ENCODE peak calls at places on chromosomes 1 and 21, in seven cellular contexts. One of them, this sample, is unnamed.

GRCh38 chr1:215554865-215555264 is 12.2 kb upstream of the KCTD3 start:
- DNase-seq in psoas muscle: no peak
- DNase-seq in lower leg skin: no peak
- DNase-seq in CD4-positive, alpha-beta T cell: no peak
- DNase-seq in left lung: no peak
- DNase-seq in A673: no peak
- DNase-seq in WTC11: no peak
- DNase-seq in this sample: no peak

GRCh38 chr21:41186763-41187536 is 19.0 kb downstream of the BACE2 start:
- DNase-seq in psoas muscle: no peak
- DNase-seq in lower leg skin: no peak
- DNase-seq in CD4-positive, alpha-beta T cell: no peak
- DNase-seq in left lung: no peak
- DNase-seq in A673: no peak
- DNase-seq in WTC11: peak
- DNase-seq in this sample: no peak

GRCh38 chr1:5934058-5934884 is 58.0 kb downstream of the NPHP4 start:
- DNase-seq in psoas muscle: no peak
- DNase-seq in lower leg skin: no peak
- DNase-seq in CD4-positive, alpha-beta T cell: no peak
- DNase-seq in left lung: no peak
- DNase-seq in A673: no peak
- DNase-seq in WTC11: no peak
- DNase-seq in this sample: no peak

GRCh38 chr1:232226197-232226681 is 403.7 kb downstream of the SIPA1L2 start:
- DNase-seq in psoas muscle: no peak
- DNase-seq in lower leg skin: no peak
- DNase-seq in CD4-positive, alpha-beta T cell: no peak
- DNase-seq in left lung: no peak
- DNase-seq in A673: peak
- DNase-seq in WTC11: peak
- DNase-seq in this sample: no peak

GRCh38 chr1:77866296-77866695 is 22.1 kb upstream of the NEXN start:
- DNase-seq in psoas muscle: no peak
- DNase-seq in lower leg skin: no peak
- DNase-seq in CD4-positive, alpha-beta T cell: no peak
- DNase-seq in left lung: no peak
- DNase-seq in A673: peak
- DNase-seq in WTC11: no peak
- DNase-seq in this sample: no peak

GRCh38 chr1:87986154-87986914 is 657.7 kb downstream of the LMO4 start:
- DNase-seq in psoas muscle: no peak
- DNase-seq in lower leg skin: no peak
- DNase-seq in CD4-positive, alpha-beta T cell: no peak
- DNase-seq in left lung: no peak
- DNase-seq in A673: peak
- DNase-seq in WTC11: no peak
- DNase-seq in this sample: no peak

GRCh38 chr1:151720190-151720953 is 950 bp upstream of the RIIAD1 start:
- DNase-seq in psoas muscle: no peak
- DNase-seq in lower leg skin: no peak
- DNase-seq in CD4-positive, alpha-beta T cell: no peak
- DNase-seq in left lung: no peak
- DNase-seq in A673: no peak
- DNase-seq in WTC11: no peak
- DNase-seq in this sample: no peak

GRCh38 chr1:8078176-8078671 is 52.1 kb upstream of the ERRFI1 start:
- DNase-seq in psoas muscle: no peak
- DNase-seq in lower leg skin: no peak
- DNase-seq in CD4-positive, alpha-beta T cell: no peak
- DNase-seq in left lung: no peak
- DNase-seq in A673: no peak
- DNase-seq in WTC11: no peak
- DNase-seq in this sample: no peak

GRCh38 chr21:32185103-32185502 is 93.7 kb downstream of the MIS18A start:
- DNase-seq in psoas muscle: no peak
- DNase-seq in lower leg skin: no peak
- DNase-seq in CD4-positive, alpha-beta T cell: no peak
- DNase-seq in left lung: no peak
- DNase-seq in A673: no peak
- DNase-seq in WTC11: no peak
- DNase-seq in this sample: no peak

GRCh38 chr1:92482665-92483441 is 3.9 kb downstream of the GFI1 start:
- DNase-seq in psoas muscle: peak
- DNase-seq in lower leg skin: no peak
- DNase-seq in CD4-positive, alpha-beta T cell: no peak
- DNase-seq in left lung: no peak
- DNase-seq in A673: peak
- DNase-seq in WTC11: peak
- DNase-seq in this sample: peak

GRCh38 chr1:202805886-202806511 is 2.2 kb downstream of the KDM5B start:
- DNase-seq in psoas muscle: no peak
- DNase-seq in lower leg skin: no peak
- DNase-seq in CD4-positive, alpha-beta T cell: no peak
- DNase-seq in left lung: no peak
- DNase-seq in A673: peak
- DNase-seq in WTC11: no peak
- DNase-seq in this sample: no peak

GRCh38 chr1:209618291-209618690 is 33.9 kb downstream of the LAMB3 start:
- DNase-seq in psoas muscle: no peak
- DNase-seq in lower leg skin: no peak
- DNase-seq in CD4-positive, alpha-beta T cell: no peak
- DNase-seq in left lung: no peak
- DNase-seq in A673: no peak
- DNase-seq in WTC11: no peak
- DNase-seq in this sample: no peak

GRCh38 chr21:43646550-43647260 is 12.6 kb downstream of the HSF2BP start:
- DNase-seq in psoas muscle: peak
- DNase-seq in lower leg skin: peak
- DNase-seq in CD4-positive, alpha-beta T cell: peak
- DNase-seq in left lung: peak
- DNase-seq in A673: peak
- DNase-seq in WTC11: peak
- DNase-seq in this sample: peak

GRCh38 chr1:117605811-117606607 is at the start of gene TENT5C:
- DNase-seq in psoas muscle: peak
- DNase-seq in lower leg skin: peak
- DNase-seq in CD4-positive, alpha-beta T cell: peak
- DNase-seq in left lung: peak
- DNase-seq in A673: peak
- DNase-seq in WTC11: peak
- DNase-seq in this sample: peak
- TF ChIP-seq CTCF in psoas muscle: peak
- TF ChIP-seq CTCF in lower leg skin: no peak
- TF ChIP-seq CTCF in CD4-positive, alpha-beta T cell: no peak
- TF ChIP-seq CTCF in left lung: no peak
- TF ChIP-seq CTCF in A673: no peak
- TF ChIP-seq CTCF in WTC11: no peak
- TF ChIP-seq CTCF in this sample: no peak

DNA sequence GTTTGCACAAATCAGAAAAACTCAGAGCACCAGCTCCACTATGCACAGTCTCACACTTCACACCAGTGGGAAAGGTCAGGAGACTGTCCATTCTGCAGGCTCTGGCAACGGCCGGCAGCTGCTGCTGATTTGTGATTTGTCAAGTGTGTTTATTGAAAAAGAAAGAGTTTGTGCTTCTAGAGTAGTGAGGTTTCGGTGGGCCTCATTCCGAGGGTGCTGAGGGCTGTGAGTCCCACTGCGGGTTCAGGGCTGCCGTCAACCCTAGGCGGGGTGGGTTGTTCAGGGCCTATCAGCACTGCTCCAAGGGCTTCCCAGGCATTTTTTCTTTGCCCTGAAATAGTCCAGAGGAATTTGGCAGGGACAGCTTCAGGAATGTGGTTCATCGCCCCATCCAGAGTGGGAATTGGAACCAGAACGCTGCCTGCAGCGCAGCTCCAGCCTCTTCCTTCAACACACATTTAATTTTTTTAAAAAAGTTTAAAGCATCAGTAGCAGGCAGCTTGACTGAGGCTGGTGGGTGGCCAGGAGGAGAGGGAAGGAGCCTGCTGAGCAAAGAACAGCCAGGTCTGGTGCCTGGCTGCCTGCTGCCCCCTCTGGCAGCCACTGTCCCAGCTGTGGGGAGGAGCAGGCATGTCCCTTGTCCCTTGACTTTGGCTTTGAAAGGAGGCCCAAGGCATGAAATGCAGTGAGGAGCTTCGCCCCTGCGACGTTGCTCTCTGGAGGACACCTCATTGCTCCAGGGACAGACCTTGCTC is 19.7 kb downstream of the STUM start:
- DNase-seq in psoas muscle: peak
- DNase-seq in lower leg skin: no peak
- DNase-seq in CD4-positive, alpha-beta T cell: no peak
- DNase-seq in left lung: no peak
- DNase-seq in A673: no peak
- DNase-seq in WTC11: peak
- DNase-seq in this sample: no peak
- TF ChIP-seq CTCF in psoas muscle: peak
- TF ChIP-seq CTCF in lower leg skin: no peak
- TF ChIP-seq CTCF in CD4-positive, alpha-beta T cell: no peak
- TF ChIP-seq CTCF in left lung: no peak
- TF ChIP-seq CTCF in A673: peak
- TF ChIP-seq CTCF in WTC11: no peak
- TF ChIP-seq CTCF in this sample: peak

DNA sequence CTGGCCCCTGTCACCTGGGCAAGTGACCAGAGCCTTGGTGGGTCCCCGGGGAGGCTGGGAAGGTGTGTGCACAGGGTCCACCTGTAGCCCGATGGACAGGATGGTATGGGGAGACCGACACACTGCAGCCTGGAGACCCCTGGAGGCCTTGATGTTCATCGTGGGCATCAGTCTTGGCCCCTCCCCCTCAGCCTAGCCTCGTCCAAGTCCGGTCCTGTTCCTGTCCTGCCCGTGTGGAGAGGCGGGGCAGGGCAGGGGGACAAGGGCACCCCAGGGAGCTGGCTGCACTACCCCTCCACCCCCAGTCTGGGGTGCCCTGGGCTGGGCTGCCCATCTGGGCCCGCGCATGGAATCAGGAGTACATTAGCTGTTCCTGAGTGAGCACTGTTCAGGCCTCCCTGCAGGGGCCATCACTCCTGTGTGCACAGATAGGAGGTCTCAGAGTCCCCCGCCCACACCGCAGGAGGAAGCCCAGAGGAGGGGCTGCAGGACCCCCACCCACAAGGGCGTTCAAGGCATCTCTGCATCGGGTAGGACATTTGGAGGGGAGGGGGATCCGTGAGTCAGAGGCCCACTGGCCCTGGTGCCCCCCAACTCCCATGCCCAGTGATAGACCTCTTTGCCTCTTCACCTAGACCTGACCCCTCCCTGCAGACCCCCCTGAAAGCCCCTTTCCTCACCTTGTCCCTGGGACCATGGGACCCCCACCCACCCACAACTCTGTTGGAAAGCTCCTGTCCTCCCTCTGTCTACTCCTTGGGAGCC is 63.2 kb downstream of the WNT9A start:
- DNase-seq in psoas muscle: peak
- DNase-seq in lower leg skin: peak
- DNase-seq in CD4-positive, alpha-beta T cell: no peak
- DNase-seq in left lung: no peak
- DNase-seq in A673: no peak
- DNase-seq in WTC11: no peak
- DNase-seq in this sample: no peak
- TF ChIP-seq CTCF in psoas muscle: no peak
- TF ChIP-seq CTCF in lower leg skin: no peak
- TF ChIP-seq CTCF in CD4-positive, alpha-beta T cell: no peak
- TF ChIP-seq CTCF in left lung: no peak
- TF ChIP-seq CTCF in A673: no peak
- TF ChIP-seq CTCF in WTC11: no peak
- TF ChIP-seq CTCF in this sample: no peak

DNA sequence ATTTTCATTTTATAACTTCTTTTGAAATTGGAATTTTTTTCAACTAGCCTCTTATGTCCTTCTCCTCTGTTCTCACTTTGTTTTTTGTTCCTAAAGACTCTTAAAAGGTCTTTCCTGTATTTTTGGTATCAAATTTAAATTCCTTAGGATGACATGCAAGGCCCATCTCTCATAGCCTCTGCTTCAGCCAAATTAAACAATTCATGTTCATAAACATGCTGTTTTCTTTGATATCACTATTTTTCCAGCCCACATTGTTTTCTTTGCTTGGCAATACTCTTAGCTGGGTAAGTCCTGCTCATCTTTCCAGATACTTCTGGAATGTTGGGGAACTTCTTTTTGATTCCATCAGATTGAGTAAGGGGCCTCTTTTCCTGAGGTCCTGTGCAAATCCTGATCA is 55.8 kb upstream of the GPR88 start:
- DNase-seq in psoas muscle: no peak
- DNase-seq in lower leg skin: no peak
- DNase-seq in CD4-positive, alpha-beta T cell: no peak
- DNase-seq in left lung: no peak
- DNase-seq in A673: no peak
- DNase-seq in WTC11: no peak
- DNase-seq in this sample: no peak
- TF ChIP-seq CTCF in psoas muscle: no peak
- TF ChIP-seq CTCF in lower leg skin: no peak
- TF ChIP-seq CTCF in CD4-positive, alpha-beta T cell: no peak
- TF ChIP-seq CTCF in left lung: no peak
- TF ChIP-seq CTCF in A673: no peak
- TF ChIP-seq CTCF in WTC11: no peak
- TF ChIP-seq CTCF in this sample: no peak

GRCh38 chr1:25889470-25889869 is 14.0 kb upstream of the PAQR7 start:
- DNase-seq in psoas muscle: peak
- DNase-seq in lower leg skin: no peak
- DNase-seq in CD4-positive, alpha-beta T cell: no peak
- DNase-seq in left lung: no peak
- DNase-seq in A673: no peak
- DNase-seq in WTC11: peak
- DNase-seq in this sample: no peak
- TF ChIP-seq CTCF in psoas muscle: no peak
- TF ChIP-seq CTCF in lower leg skin: no peak
- TF ChIP-seq CTCF in CD4-positive, alpha-beta T cell: no peak
- TF ChIP-seq CTCF in left lung: no peak
- TF ChIP-seq CTCF in A673: no peak
- TF ChIP-seq CTCF in WTC11: no peak
- TF ChIP-seq CTCF in this sample: peak